ENCODE peak calls at places on chromosomes 4 and X, in eight cellular contexts. R is thoracic aorta; U is cardiac muscle cell; T is CD8-positive, alpha-beta memory T cell; O is aorta; L is uterus; E is transverse colon; W is heart right ventricle. Q is an unnamed sample. For H3K4me1, the result is how much of the 10 kb centered on the place peaks cover.

GRCh38 chrX:139909716-139910115 is 23.1 kb downstream of the ATP11C start:
- DNase-seq in T (no peak), E (no peak), L (no peak), O (no peak), W (no peak), U (no peak), R (no peak), Q (no peak)

GRCh38 chr4:72858328-72858727 is 211.2 kb downstream of the COX18 start:
- DNase-seq in T (no peak), L (no peak), W (no peak), R (no peak), O (no peak), U (no peak), E (no peak), Q (no peak)

GRCh38 chr4:13521047-13521446 is 23.3 kb downstream of the NKX3-2 start:
- DNase-seq in W (no peak), U (no peak), L (no peak), O (no peak), R (no peak), T (no peak), E (no peak), Q (no peak)

GRCh38 chrX:130909469-130910136 is 6.6 kb upstream of the ENOX2 start:
- DNase-seq in W (no peak), L (no peak), R (no peak), E (no peak), O (no peak), U (no peak), T (no peak), Q (no peak)

GRCh38 chr4:184845367-184846011 is 19.7 kb upstream of the ACSL1 start:
- DNase-seq in U (no peak), T (no peak), O (no peak), E (no peak), L (no peak), R (no peak), W (no peak), Q (no peak)

GRCh38 chrX:103356897-103357296 is 591 bp downstream of the TCEAL9 start:
- DNase-seq in T (no peak), R (no peak), L (peak), O (no peak), U (peak), W (peak), E (peak), Q (no peak)

GRCh38 chr4:169791527-169792156 is 33.9 kb upstream of the HPF1 start:
- DNase-seq in E (peak), O (peak), W (peak), T (no peak), U (peak), R (no peak), L (peak), Q (peak)

GRCh38 chrX:22534643-22535042 is 261.9 kb downstream of the CBLL2 start:
- DNase-seq in T (no peak), W (peak), R (peak), U (no peak), E (peak), L (peak), O (peak), Q (no peak)

GRCh38 chrX:48711162-48711928 is 14.8 kb downstream of the SUV39H1 start:
- DNase-seq in O (no peak), L (no peak), U (no peak), W (no peak), T (no peak), E (no peak), R (no peak), Q (no peak)

GRCh38 chr4:3800351-3800750 is 34.2 kb downstream of the ADRA2C start:
- DNase-seq in W (no peak), L (no peak), T (no peak), O (peak), U (no peak), R (no peak), E (no peak), Q (peak)

GRCh38 chr4:10031663-10032590 is 10.6 kb upstream of the SLC2A9 start:
- DNase-seq in L (no peak), E (no peak), R (no peak), U (peak), O (no peak), T (no peak), W (peak), Q (no peak)
- H3K4me1 ChIP-seq in L (under half), E (under half), R (under half), U (under half), O (under half), T (under half), W (under half), Q (under half)

GRCh38 chr4:94508841-94509240 is 57.1 kb downstream of the PDLIM5 start:
- DNase-seq in U (no peak), T (no peak), E (no peak), R (no peak), W (no peak), L (no peak), O (no peak), Q (no peak)
- H3K27ac ChIP-seq in U (peak), T (no peak), E (peak), R (peak), W (peak), L (peak), O (peak), Q (no peak)

GRCh38 chrX:115896362-115896761 is 274.2 kb upstream of the AGTR2 start:
- DNase-seq in T (no peak), O (no peak), U (no peak), R (no peak), L (no peak), W (no peak), E (no peak), Q (no peak)

GRCh38 chrX:115894087-115894486 is 276.5 kb upstream of the AGTR2 start:
- DNase-seq in T (no peak), E (peak), O (no peak), W (no peak), R (no peak), U (no peak), L (no peak), Q (no peak)

GRCh38 chrX:115892056-115892708 is 278.4 kb upstream of the AGTR2 start:
- DNase-seq in R (no peak), O (no peak), L (no peak), T (no peak), W (no peak), E (peak), U (no peak), Q (no peak)

GRCh38 chrX:115895678-115896329 is 274.7 kb upstream of the AGTR2 start:
- DNase-seq in U (no peak), L (no peak), W (no peak), E (no peak), T (no peak), R (no peak), O (no peak), Q (no peak)

GRCh38 chrX:115892787-115893671 is 277.5 kb upstream of the AGTR2 start:
- DNase-seq in T (no peak), U (peak), O (peak), R (no peak), L (peak), E (peak), W (no peak), Q (peak)
- H3K4me3 ChIP-seq in T (no peak), U (no peak), O (no peak), R (no peak), L (no peak), E (no peak), W (no peak), Q (no peak)

GRCh38 chr4:139916041-139916440 is 237.9 kb downstream of the MAML3 start:
- DNase-seq in T (no peak), U (no peak), L (no peak), W (no peak), E (no peak), R (no peak), O (no peak), Q (no peak)
- H3K4me1 ChIP-seq in T (under half), U (half or more), L (under half), W (half or more), E (half or more), R (under half), O (under half), Q (under half)